ENCODE peak calls at places on chromosome 3, in seven cellular contexts. L is PC-3, B is GM23338, T is MM.1S, A is HCT116, V is hepatocyte, H is neural progenitor cell. W is an unnamed sample.

GRCh38 chr3:188415196-188415595 is 261.2 kb downstream of the LPP start:
- DNase-seq in L (peak), B (no peak), T (no peak), A (no peak), V (no peak), H (no peak), W (no peak)

GRCh38 chr3:12288466-12289129 is at the start of gene PPARG:
- DNase-seq in L (peak), B (peak), T (no peak), A (peak), V (peak), H (peak), W (no peak)

GRCh38 chr3:4322635-4323034 is 19.5 kb downstream of the SETMAR start:
- DNase-seq in L (peak), B (no peak), T (no peak), A (no peak), V (peak), H (no peak), W (no peak)

GRCh38 chr3:138078901-138079344 is 36.5 kb downstream of the DZIP1L start:
- DNase-seq in L (peak), B (no peak), T (no peak), A (peak), V (peak), H (no peak), W (no peak)

GRCh38 chr3:31184257-31185003 is 290.0 kb upstream of the GADL1 start:
- DNase-seq in L (no peak), B (no peak), T (no peak), A (no peak), V (no peak), H (no peak), W (no peak)

GRCh38 chr3:141231923-141232861 is 567 bp downstream of the PXYLP1 start:
- DNase-seq in L (peak), B (peak), T (peak), A (no peak), V (peak), H (peak), W (no peak)

GRCh38 chr3:196757876-196758739 is 18.5 kb downstream of the PAK2 start:
- DNase-seq in L (peak), B (no peak), T (no peak), A (no peak), V (peak), H (no peak), W (no peak)

GRCh38 chr3:172592898-172593669 is 69.9 kb upstream of the TNFSF10 start:
- DNase-seq in L (no peak), B (no peak), T (no peak), A (no peak), V (no peak), H (no peak), W (no peak)

GRCh38 chr3:142445816-142446254 is 2.0 kb downstream of the XRN1 start:
- DNase-seq in L (peak), B (no peak), T (peak), A (no peak), V (peak), H (no peak), W (peak)

GRCh38 chr3:72887723-72888545 is at the start of gene GXYLT2:
- DNase-seq in L (peak), B (peak), T (peak), A (no peak), V (peak), H (peak), W (peak)

GRCh38 chr3:69646287-69647067 is 92.8 kb upstream of the MITF start:
- DNase-seq in L (no peak), B (no peak), T (no peak), A (no peak), V (no peak), H (no peak), W (no peak)

GRCh38 chr3:13495351-13495813 is 15.3 kb downstream of the HDAC11 start:
- DNase-seq in L (no peak), B (no peak), T (no peak), A (no peak), V (no peak), H (no peak), W (no peak)

GRCh38 chr3:13705051-13705450 is 156.1 kb downstream of the FBLN2 start:
- DNase-seq in L (no peak), B (no peak), T (no peak), A (no peak), V (no peak), H (no peak), W (no peak)

GRCh38 chr3:129597792-129598381 is 8.6 kb downstream of the PLXND1 start:
- DNase-seq in L (no peak), B (peak), T (no peak), A (no peak), V (no peak), H (peak), W (no peak)

GRCh38 chr3:126317029-126317996 is 39.9 kb downstream of the KLF15 start:
- DNase-seq in L (no peak), B (no peak), T (no peak), A (no peak), V (no peak), H (no peak), W (no peak)

GRCh38 chr3:49717539-49718418 is 1.7 kb downstream of the AMIGO3 start:
- DNase-seq in L (no peak), B (no peak), T (no peak), A (no peak), V (peak), H (no peak), W (no peak)

GRCh38 chr3:56799251-56799882 is 2.4 kb downstream of the ARHGEF3 start:
- DNase-seq in L (peak), B (peak), T (peak), A (peak), V (peak), H (peak), W (peak)

GRCh38 chr3:145893331-145893730 is 267.7 kb downstream of the PLOD2 start:
- DNase-seq in L (no peak), B (no peak), T (no peak), A (no peak), V (no peak), H (no peak), W (no peak)

GRCh38 chr3:114872056-114872455 is 275.0 kb downstream of the ZBTB20 start:
- DNase-seq in L (no peak), B (no peak), T (no peak), A (no peak), V (no peak), H (no peak), W (no peak)

GRCh38 chr3:43879166-43879565 is 188.4 kb downstream of the ABHD5 start:
- DNase-seq in L (peak), B (peak), T (peak), A (peak), V (peak), H (peak), W (peak)

GRCh38 chr3:153252963-153253362 is 90.9 kb downstream of the RAP2B start:
- DNase-seq in L (peak), B (no peak), T (no peak), A (no peak), V (no peak), H (no peak), W (no peak)

GRCh38 chr3:154144825-154145465 is 23.8 kb downstream of the ARHGEF26 start:
- DNase-seq in L (peak), B (no peak), T (no peak), A (no peak), V (no peak), H (no peak), W (no peak)

GRCh38 chr3:14374444-14374883 is 27.9 kb upstream of the SLC6A6 start:
- DNase-seq in L (no peak), B (no peak), T (no peak), A (no peak), V (no peak), H (no peak), W (no peak)

GRCh38 chr3:64272842-64273241 is 47.6 kb upstream of the PRICKLE2 start:
- DNase-seq in L (no peak), B (no peak), T (no peak), A (no peak), V (no peak), H (no peak), W (no peak)
- H3K27ac ChIP-seq in L (no peak), B (no peak), T (no peak), A (no peak), V (no peak), H (no peak), W (no peak)

GRCh38 chr3:58173029-58173669 is 37.6 kb downstream of the DNASE1L3 start:
- DNase-seq in L (no peak), B (peak), T (no peak), A (no peak), V (no peak), H (no peak), W (no peak)

GRCh38 chr3:58175429-58176184 is 35.2 kb downstream of the DNASE1L3 start:
- DNase-seq in L (no peak), B (peak), T (no peak), A (no peak), V (peak), H (peak), W (no peak)

GRCh38 chr3:58176185-58176530 is 34.6 kb downstream of the DNASE1L3 start:
- DNase-seq in L (no peak), B (no peak), T (no peak), A (no peak), V (no peak), H (no peak), W (no peak)

GRCh38 chr3:58175098-58175428 is 35.7 kb downstream of the DNASE1L3 start:
- DNase-seq in L (no peak), B (no peak), T (no peak), A (no peak), V (no peak), H (no peak), W (no peak)

DNA sequence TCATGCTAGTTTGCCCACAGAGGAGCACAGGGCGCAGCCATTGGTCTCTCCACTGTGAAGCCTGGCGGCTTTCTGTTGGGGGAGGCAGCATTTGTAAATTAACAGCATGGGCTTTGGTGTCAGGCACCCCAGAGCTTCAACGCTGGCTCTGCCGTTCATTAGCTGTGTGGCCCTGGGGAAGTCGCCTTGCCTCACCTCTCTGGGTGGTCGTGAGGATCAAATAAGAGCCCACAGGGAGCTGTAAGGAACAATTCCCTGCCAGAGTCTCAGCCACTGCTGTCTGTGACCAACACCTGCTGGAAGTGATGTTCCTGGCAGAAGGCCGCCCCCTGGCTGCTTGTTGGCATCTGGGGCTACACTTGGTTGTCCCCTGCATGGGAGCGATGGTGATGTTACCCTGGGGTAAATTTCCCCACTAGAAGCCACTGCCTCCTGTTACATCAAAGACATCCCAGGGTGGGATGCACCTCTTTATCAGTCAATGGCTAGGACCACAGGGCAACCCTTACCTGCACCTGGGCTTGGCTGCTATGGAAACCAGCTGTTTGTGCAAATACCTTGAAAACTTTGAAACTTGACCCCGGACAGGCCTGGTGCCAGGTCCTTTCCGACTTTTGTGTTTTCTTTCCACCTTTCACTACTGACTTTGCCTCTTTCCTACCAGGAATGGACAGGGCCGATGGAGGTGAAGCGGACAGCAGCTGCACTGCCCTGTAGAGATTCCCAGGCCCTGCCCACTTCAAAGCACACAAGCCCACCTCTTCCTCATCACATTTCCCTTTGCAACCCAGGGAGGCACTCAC is 36.9 kb downstream of the DNASE1L3 start:
- DNase-seq in L (peak), B (peak), T (peak), A (no peak), V (peak), H (peak), W (peak)
- TF ChIP-seq EZH2phosphoT487 in L (no peak), B (no peak), T (no peak), A (no peak), V (no peak), H (no peak), W (no peak)

DNA sequence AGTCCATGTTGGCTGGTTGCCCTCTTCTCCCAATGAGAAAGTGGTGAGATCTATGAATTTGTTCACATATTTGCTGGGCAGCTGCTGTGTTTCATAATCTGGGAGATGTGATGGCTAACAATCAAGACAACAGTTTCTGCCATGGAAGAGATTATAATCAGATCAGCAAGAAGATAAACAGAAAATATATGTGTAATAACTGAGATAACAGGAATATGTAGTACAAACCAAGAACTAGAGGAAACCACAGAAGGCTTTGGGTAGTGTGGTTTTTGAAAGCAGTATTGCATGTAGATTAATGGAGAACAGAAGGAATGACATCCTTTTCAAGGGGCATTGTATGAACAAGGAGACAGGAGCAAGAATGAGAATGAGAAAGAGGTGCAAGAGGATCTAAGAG is 12.2 kb upstream of the CSTA start:
- DNase-seq in L (no peak), B (no peak), T (no peak), A (no peak), V (no peak), H (no peak), W (no peak)
- H3K4me2 ChIP-seq in L (no peak), B (no peak), T (no peak), A (no peak), V (no peak), H (no peak), W (no peak)

GRCh38 chr3:40901298-40901697 is 298.0 kb upstream of the CTNNB1 start:
- DNase-seq in L (no peak), B (no peak), T (no peak), A (no peak), V (no peak), H (no peak), W (no peak)

GRCh38 chr3:40895109-40895508 is 304.2 kb upstream of the CTNNB1 start:
- DNase-seq in L (peak), B (no peak), T (no peak), A (no peak), V (no peak), H (no peak), W (no peak)

GRCh38 chr3:40899286-40899712 is 300.0 kb upstream of the CTNNB1 start:
- DNase-seq in L (peak), B (no peak), T (no peak), A (no peak), V (no peak), H (no peak), W (no peak)
- H3K27ac ChIP-seq in L (peak), B (no peak), T (no peak), A (no peak), V (no peak), H (no peak), W (no peak)

GRCh38 chr3:111418388-111418787 is 123.6 kb upstream of the CD96 start:
- DNase-seq in L (no peak), B (no peak), T (no peak), A (no peak), V (no peak), H (no peak), W (no peak)
- TF ChIP-seq EZH2phosphoT487 in L (no peak), B (no peak), T (no peak), A (no peak), V (no peak), H (no peak), W (no peak)

GRCh38 chr3:23587513-23587912 is 218.2 kb upstream of the UBE2E1 start:
- DNase-seq in L (no peak), B (no peak), T (no peak), A (no peak), V (no peak), H (no peak), W (no peak)

GRCh38 chr3:23590874-23591273 is 214.9 kb upstream of the UBE2E1 start:
- DNase-seq in L (no peak), B (no peak), T (no peak), A (no peak), V (no peak), H (no peak), W (peak)

GRCh38 chr3:23589586-23589985 is 216.2 kb upstream of the UBE2E1 start:
- DNase-seq in L (no peak), B (no peak), T (no peak), A (no peak), V (no peak), H (no peak), W (no peak)

GRCh38 chr3:23590424-23590823 is 215.3 kb upstream of the UBE2E1 start:
- DNase-seq in L (no peak), B (no peak), T (no peak), A (no peak), V (no peak), H (no peak), W (no peak)

DNA sequence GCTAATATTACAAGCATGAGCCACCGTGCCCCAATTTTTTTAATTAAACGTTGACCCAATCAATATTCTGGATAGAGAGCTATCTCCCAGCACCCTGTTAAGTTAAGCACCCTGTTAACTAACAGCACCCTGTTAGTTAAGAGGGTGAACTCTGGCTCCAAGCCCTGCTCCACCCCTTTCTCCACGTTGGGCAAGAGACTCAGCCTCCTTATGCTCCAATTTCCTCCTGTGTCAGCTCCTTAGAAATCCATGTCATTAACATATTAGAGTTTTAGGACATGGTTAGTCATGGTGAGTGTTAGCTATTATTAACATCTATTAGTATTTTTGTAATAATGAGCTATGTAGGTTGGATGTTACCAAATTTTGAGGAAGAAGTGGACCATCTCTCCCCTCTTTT is 217.2 kb upstream of the UBE2E1 start:
- DNase-seq in L (no peak), B (no peak), T (no peak), A (no peak), V (no peak), H (no peak), W (no peak)
- H3K4me2 ChIP-seq in L (no peak), B (no peak), T (no peak), A (no peak), V (no peak), H (no peak), W (no peak)